ENCODE peak calls at places on chromosomes 5 and 9, in nine cellular contexts. J is nephron progenitor cell; B is CD8-positive, alpha-beta T cell; Z is neural crest cell; P is cardiac fibroblast; S is mammary epithelial cell; O is HepG2; N is adrenal gland; R is left ventricle myocardium inferior. C is an unnamed sample.

GRCh38 chr5:76372320-76373054 is 30.6 kb upstream of the IQGAP2 start:
- DNase-seq in O (peak), P (peak), Z (no peak), B (no peak), S (peak), R (no peak), N (peak), J (no peak), C (peak)

GRCh38 chr5:56025303-56025885 is 30.6 kb upstream of the IL6ST start:
- DNase-seq in N (no peak), O (peak), R (no peak), S (no peak), B (no peak), P (peak), Z (no peak), J (no peak), C (peak)

GRCh38 chr9:125902865-125903512 is 155.8 kb downstream of the PBX3 start:
- DNase-seq in N (no peak), P (no peak), B (no peak), R (no peak), O (no peak), Z (no peak), J (no peak), S (no peak), C (no peak)

GRCh38 chr9:69885474-69885929 is 64.9 kb downstream of the CFAP95 start:
- DNase-seq in S (peak), Z (no peak), R (no peak), B (no peak), N (no peak), P (peak), J (no peak), O (no peak), C (peak)

GRCh38 chr9:135503371-135504261 is 3.1 kb downstream of the MRPS2 start:
- DNase-seq in Z (no peak), P (no peak), B (no peak), S (no peak), R (no peak), O (no peak), N (no peak), J (no peak), C (no peak)

GRCh38 chr5:176183321-176184074 is 54.7 kb upstream of the SIMC1 start:
- DNase-seq in O (no peak), J (peak), Z (no peak), N (no peak), B (no peak), S (no peak), P (no peak), R (no peak), C (no peak)

GRCh38 chr5:87437724-87438123 is 25.0 kb upstream of the CCNH start:
- DNase-seq in B (no peak), Z (no peak), N (no peak), R (no peak), P (no peak), O (no peak), S (no peak), J (no peak), C (no peak)

GRCh38 chr5:57298295-57298984 is 124.6 kb downstream of the GPBP1 start:
- DNase-seq in Z (peak), J (peak), B (peak), S (peak), O (peak), N (peak), P (peak), R (peak), C (peak)

GRCh38 chr9:130523921-130524320 is 55.5 kb upstream of the FUBP3 start:
- DNase-seq in O (no peak), Z (peak), J (peak), S (no peak), R (no peak), B (no peak), P (no peak), N (no peak), C (no peak)

GRCh38 chr5:56900858-56901578 is 8.4 kb upstream of the SETD9 start:
- DNase-seq in R (no peak), N (peak), O (peak), B (peak), P (peak), Z (peak), S (peak), J (peak), C (peak)

DNA sequence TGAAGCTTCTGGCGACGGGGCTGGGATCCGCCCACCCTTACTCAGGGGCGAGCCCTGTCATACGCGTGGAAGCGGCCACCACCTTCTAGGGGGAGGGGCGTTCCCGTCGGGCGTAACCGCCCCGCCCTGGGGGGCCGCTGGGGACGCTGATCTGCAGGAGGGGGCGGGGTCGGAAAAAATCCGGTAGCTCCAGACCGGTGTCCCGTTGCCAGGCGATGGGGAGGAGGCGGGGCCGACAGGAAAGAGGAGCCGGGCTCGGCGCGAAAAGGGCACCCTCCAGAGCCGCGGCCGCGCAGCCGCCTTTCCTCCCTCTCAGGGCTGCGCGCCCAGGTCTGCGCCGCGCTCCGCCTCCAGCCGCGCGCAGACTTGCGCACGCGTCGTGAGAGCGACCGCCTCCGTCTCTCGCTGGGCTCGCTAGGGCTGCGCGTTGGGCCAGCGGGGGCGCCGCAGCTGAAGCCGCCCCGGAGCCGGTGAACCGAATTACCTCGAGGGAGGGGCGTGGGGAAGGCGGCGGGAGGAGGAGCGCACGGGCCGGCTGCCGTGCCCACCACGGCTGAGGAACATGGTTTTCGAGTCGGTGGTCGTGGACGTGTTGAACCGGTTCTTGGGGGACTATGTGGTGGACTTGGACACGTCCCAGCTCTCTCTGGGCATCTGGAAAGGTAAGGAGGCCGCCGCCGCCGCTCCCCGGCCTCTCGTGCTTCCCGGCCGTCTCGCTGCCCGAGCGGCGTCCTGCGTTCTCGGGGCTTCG is at the start of gene VPS13A:
- DNase-seq in P (peak), N (peak), B (peak), R (peak), Z (peak), S (peak), J (peak), O (peak), C (peak)
- TF ChIP-seq CTCF in P (no peak), N (peak), B (no peak), R (peak), Z (peak), S (peak), J (no peak), O (peak), C (peak)

DNA sequence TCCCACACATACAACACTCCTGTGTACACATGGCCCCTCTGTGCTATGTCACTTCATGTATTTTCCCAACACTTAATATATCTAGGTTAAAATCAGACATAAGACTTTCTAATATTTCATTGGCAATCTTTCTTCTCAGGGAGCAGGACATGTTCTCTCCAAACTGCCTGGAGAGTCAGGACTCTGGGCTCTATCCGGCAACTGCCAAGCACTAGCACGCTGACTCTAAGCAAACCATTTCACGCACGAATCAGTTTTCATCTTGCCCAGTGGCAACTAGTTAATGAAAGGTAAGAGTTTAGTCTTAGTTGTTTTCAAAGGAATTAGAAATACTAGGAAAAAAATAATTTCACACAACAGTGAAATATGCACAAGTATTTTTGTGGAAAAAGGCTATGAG is 124.8 kb downstream of the NFIB start:
- DNase-seq in S (no peak), Z (no peak), J (no peak), P (no peak), O (no peak), B (no peak), N (no peak), R (no peak), C (no peak)
- TF ChIP-seq CTCF in S (no peak), Z (no peak), J (no peak), P (no peak), O (no peak), B (no peak), N (no peak), R (no peak), C (no peak)

GRCh38 chr5:174523311-174524159 is 200.8 kb upstream of the MSX2 start:
- DNase-seq in P (no peak), R (no peak), Z (no peak), S (no peak), J (no peak), N (no peak), B (no peak), O (no peak), C (no peak)
- TF ChIP-seq CTCF in P (no peak), R (no peak), Z (peak), S (peak), J (no peak), N (peak), B (no peak), O (no peak), C (no peak)

DNA sequence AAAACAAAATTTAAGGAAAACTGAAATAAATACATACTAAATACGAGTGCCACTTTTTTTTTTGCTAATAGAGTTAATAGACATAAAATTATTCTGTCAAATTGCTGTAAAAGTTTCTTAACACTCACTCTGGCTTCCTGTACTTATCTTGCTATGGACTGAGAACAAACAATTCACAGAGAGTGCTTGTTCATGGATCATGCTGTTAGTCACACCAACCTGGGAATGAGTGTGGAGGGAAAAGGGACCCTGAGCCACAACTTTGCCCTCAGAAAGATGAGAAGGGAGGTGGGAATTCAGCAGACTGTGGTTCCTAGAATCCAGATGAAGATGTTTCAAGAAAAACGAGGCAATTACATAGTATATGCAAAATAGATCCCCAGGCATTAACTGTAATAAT is 246.9 kb downstream of the FBXL7 start:
- DNase-seq in J (no peak), Z (no peak), B (no peak), S (no peak), P (no peak), R (no peak), O (no peak), N (no peak), C (no peak)
- TF ChIP-seq CTCF in J (no peak), Z (no peak), B (no peak), S (no peak), P (no peak), R (no peak), O (no peak), N (no peak), C (no peak)

DNA sequence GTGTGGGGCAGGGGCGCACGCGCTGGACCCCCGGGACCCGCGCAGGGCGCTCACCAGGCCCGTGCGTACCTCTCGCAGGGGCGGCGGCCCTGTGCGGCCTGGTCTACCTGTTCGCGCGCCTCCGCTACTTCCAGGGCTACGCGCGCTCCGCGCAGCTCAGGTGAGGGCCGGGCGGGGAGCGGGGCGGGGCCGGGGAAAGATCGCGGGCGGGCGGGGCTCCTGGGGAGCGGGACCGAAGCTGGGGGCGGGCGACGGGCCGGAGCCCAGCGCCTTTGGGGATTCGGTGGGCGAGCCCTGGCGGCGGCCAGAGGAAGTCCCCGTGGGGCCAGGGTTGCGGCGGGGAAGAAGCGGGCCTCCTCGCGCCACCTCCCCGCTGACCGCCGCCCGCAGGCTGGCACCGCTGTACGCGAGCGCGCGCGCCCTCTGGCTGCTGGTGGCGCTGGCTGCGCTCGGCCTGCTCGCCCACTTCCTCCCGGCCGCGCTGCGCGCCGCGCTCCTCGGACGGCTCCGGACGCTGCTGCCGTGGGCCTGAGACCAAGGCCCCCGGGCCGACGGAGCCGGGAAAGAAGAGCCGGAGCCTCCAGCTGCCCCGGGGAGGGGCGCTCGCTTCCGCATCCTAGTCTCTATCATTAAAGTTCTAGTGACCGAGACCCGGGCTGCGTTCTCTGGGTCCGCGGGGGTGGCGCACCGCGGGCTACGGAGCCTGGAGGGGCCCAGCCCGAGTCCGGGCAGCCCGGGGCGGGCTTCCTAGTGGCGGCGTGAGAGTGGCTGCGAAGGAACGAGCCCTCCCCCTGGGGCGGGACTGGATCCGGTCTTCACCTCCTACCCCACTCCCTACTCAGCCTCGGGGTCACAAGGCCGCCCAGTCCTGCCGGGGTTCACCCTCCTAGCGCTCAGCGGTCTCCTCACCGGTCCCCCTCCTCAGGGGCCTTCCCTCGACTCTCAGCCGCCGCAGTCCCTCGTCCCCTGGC is 2.4 kb downstream of the LTC4S start:
- DNase-seq in Z (peak), P (peak), N (peak), R (peak), J (peak), S (peak), O (peak), B (peak), C (peak)
- TF ChIP-seq CTCF in Z (peak), P (peak), N (peak), R (peak), J (peak), S (peak), O (peak), B (peak), C (peak)

GRCh38 chr5:97728920-97729319 is 545.9 kb upstream of the RIOK2 start:
- DNase-seq in B (no peak), Z (no peak), R (no peak), J (no peak), P (no peak), N (no peak), S (no peak), O (no peak), C (peak)

GRCh38 chr5:97729938-97730337 is 546.9 kb upstream of the RIOK2 start:
- DNase-seq in O (no peak), N (no peak), J (no peak), P (no peak), R (no peak), B (no peak), S (no peak), Z (no peak), C (no peak)

DNA sequence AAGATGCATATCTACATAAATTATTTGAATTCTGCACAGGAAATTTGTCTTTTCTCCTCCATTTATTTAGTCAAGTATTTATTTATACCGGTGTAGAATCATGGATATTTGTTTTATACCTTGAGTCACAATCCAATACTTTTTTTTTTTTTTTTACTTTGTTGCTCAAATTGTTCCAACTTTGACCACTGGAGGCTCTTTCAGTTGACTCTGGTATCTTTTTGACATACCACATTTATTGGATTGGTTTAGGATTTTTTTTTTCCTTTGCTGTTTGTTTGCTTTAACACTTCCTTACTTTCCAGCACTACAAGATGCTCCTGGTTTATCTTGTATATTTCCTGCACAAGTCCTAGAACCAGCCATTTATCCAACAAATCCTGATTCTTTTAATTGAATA is 543.1 kb upstream of the RIOK2 start:
- DNase-seq in N (no peak), Z (no peak), P (peak), J (no peak), B (no peak), R (no peak), O (no peak), S (no peak), C (no peak)
- TF ChIP-seq CTCF in N (no peak), Z (peak), P (peak), J (no peak), B (no peak), R (no peak), O (no peak), S (peak), C (peak)

GRCh38 chr9:129494113-129494789 is 126.7 kb downstream of the C9orf50 start:
- DNase-seq in P (no peak), O (no peak), R (no peak), Z (no peak), J (no peak), N (no peak), S (no peak), B (no peak), C (no peak)

GRCh38 chr9:129497064-129497836 is 123.7 kb downstream of the C9orf50 start:
- DNase-seq in N (peak), S (no peak), R (peak), J (peak), B (no peak), P (no peak), Z (no peak), O (no peak), C (peak)

GRCh38 chr9:129496187-129497063 is 124.5 kb downstream of the C9orf50 start:
- DNase-seq in R (peak), S (peak), N (peak), B (peak), P (peak), J (peak), O (peak), Z (peak), C (peak)

GRCh38 chr9:129493714-129494047 is 127.2 kb downstream of the C9orf50 start:
- DNase-seq in Z (no peak), J (no peak), R (no peak), N (no peak), S (no peak), O (no peak), P (no peak), B (no peak), C (no peak)

GRCh38 chr9:129495422-129496186 is 125.3 kb downstream of the C9orf50 start:
- DNase-seq in N (peak), Z (peak), S (peak), O (peak), R (peak), J (peak), P (peak), B (peak), C (peak)
- TF ChIP-seq CTCF in N (peak), Z (no peak), S (no peak), O (peak), R (no peak), J (no peak), P (no peak), B (no peak), C (no peak)